ENCODE peak calls at places on chromosome 5, in eight cellular contexts. I is MCF 10A; Q is GM20000; L is HFFc6; O is CD8-positive, alpha-beta T cell; W is tibial nerve; S is foreskin keratinocyte; V is body of pancreas. D is an unnamed sample.

GRCh38 chr5:162107591-162107990 is 40.0 kb downstream of the GABRG2 start:
- DNase-seq in I (no peak), Q (no peak), L (no peak), O (no peak), W (no peak), S (no peak), V (no peak), D (no peak)

GRCh38 chr5:108003178-108003577 is 332.4 kb upstream of the EFNA5 start:
- DNase-seq in I (peak), Q (peak), L (peak), O (no peak), W (no peak), S (peak), V (no peak), D (no peak)

GRCh38 chr5:74042559-74043357 is 416.8 kb downstream of the ARHGEF28 start:
- DNase-seq in I (peak), Q (no peak), L (peak), O (no peak), W (no peak), S (peak), V (no peak), D (no peak)

GRCh38 chr5:82384025-82384750 is 106.0 kb upstream of the RPS23 start:
- DNase-seq in I (no peak), Q (no peak), L (no peak), O (no peak), W (no peak), S (no peak), V (no peak), D (no peak)

GRCh38 chr5:159240301-159240870 is 22.7 kb upstream of the UBLCP1 start:
- DNase-seq in I (peak), Q (no peak), L (peak), O (no peak), W (no peak), S (no peak), V (no peak), D (no peak)

GRCh38 chr5:93604119-93604963 is 21.3 kb downstream of the NR2F1 start:
- DNase-seq in I (no peak), Q (no peak), L (no peak), O (no peak), W (no peak), S (no peak), V (no peak), D (no peak)

GRCh38 chr5:142151436-142152382 is 43.1 kb downstream of the NDFIP1 start:
- DNase-seq in I (peak), Q (peak), L (peak), O (peak), W (peak), S (peak), V (peak), D (no peak)

GRCh38 chr5:61293051-61293450 is 39.0 kb upstream of the ZSWIM6 start:
- DNase-seq in I (no peak), Q (no peak), L (no peak), O (no peak), W (no peak), S (no peak), V (peak), D (no peak)

GRCh38 chr5:133289686-133290367 is 238.0 kb downstream of the HSPA4 start:
- DNase-seq in I (peak), Q (no peak), L (no peak), O (no peak), W (no peak), S (peak), V (no peak), D (no peak)

GRCh38 chr5:21219966-21220365 is 1232.0 kb upstream of the CDH18 start:
- DNase-seq in I (no peak), Q (no peak), L (no peak), O (no peak), W (no peak), S (no peak), V (no peak), D (no peak)

GRCh38 chr5:6419340-6419852 is 29.3 kb upstream of the UBE2QL1 start:
- DNase-seq in I (peak), Q (no peak), L (peak), O (no peak), W (no peak), S (peak), V (no peak), D (no peak)

GRCh38 chr5:161105563-161105962 is 253.6 kb upstream of the ATP10B start:
- DNase-seq in I (peak), Q (no peak), L (no peak), O (no peak), W (no peak), S (no peak), V (no peak), D (no peak)

GRCh38 chr5:93925321-93925720 is 183.9 kb upstream of the POU5F2 start:
- DNase-seq in I (peak), Q (no peak), L (no peak), O (no peak), W (no peak), S (peak), V (no peak), D (no peak)

GRCh38 chr5:121189569-121190305 is 661.9 kb upstream of the FTMT start:
- DNase-seq in I (peak), Q (no peak), L (no peak), O (no peak), W (no peak), S (no peak), V (no peak), D (no peak)

GRCh38 chr5:50800410-50800809 is 134.0 kb downstream of the PARP8 start:
- DNase-seq in I (no peak), Q (no peak), L (no peak), O (no peak), W (no peak), S (no peak), V (no peak), D (no peak)

GRCh38 chr5:109703827-109704226 is 14.1 kb downstream of the MAN2A1 start:
- DNase-seq in I (no peak), Q (no peak), L (no peak), O (no peak), W (no peak), S (no peak), V (no peak), D (no peak)

GRCh38 chr5:102794047-102794446 is 38.9 kb downstream of the PAM start:
- DNase-seq in I (no peak), Q (no peak), L (no peak), O (no peak), W (no peak), S (no peak), V (no peak), D (no peak)

GRCh38 chr5:138275379-138275782 is 960 bp upstream of the GFRA3 start:
- DNase-seq in I (no peak), Q (no peak), L (no peak), O (no peak), W (no peak), S (no peak), V (peak), D (no peak)

GRCh38 chr5:51990661-51991180 is 607.5 kb downstream of the ISL1 start:
- DNase-seq in I (no peak), Q (no peak), L (no peak), O (no peak), W (no peak), S (no peak), V (no peak), D (no peak)

GRCh38 chr5:80905405-80905804 is 54.8 kb upstream of the RASGRF2 start:
- DNase-seq in I (peak), Q (no peak), L (no peak), O (no peak), W (no peak), S (no peak), V (no peak), D (no peak)

GRCh38 chr5:78540335-78541057 is 108.1 kb downstream of the LHFPL2 start:
- DNase-seq in I (no peak), Q (no peak), L (no peak), O (no peak), W (no peak), S (no peak), V (no peak), D (peak)
- TF ChIP-seq CTCF in I (no peak), Q (no peak), L (peak), O (no peak), W (no peak), S (no peak), V (no peak), D (no peak)

GRCh38 chr5:112860929-112861637 is at the start of gene SRP19:
- DNase-seq in I (peak), Q (peak), L (peak), O (peak), W (peak), S (peak), V (peak), D (peak)
- TF ChIP-seq CTCF in I (no peak), Q (no peak), L (no peak), O (no peak), W (no peak), S (no peak), V (no peak), D (no peak)

GRCh38 chr5:131423056-131423455 is 159.2 kb downstream of the CDC42SE2 start:
- DNase-seq in I (peak), Q (no peak), L (no peak), O (no peak), W (no peak), S (no peak), V (no peak), D (no peak)
- TF ChIP-seq CTCF in I (peak), Q (peak), L (peak), O (no peak), W (peak), S (peak), V (no peak), D (peak)

GRCh38 chr5:71455427-71456361 is at the start of gene BDP1:
- DNase-seq in I (peak), Q (peak), L (peak), O (peak), W (peak), S (peak), V (peak), D (peak)
- TF ChIP-seq CTCF in I (no peak), Q (no peak), L (peak), O (peak), W (peak), S (peak), V (no peak), D (peak)

DNA sequence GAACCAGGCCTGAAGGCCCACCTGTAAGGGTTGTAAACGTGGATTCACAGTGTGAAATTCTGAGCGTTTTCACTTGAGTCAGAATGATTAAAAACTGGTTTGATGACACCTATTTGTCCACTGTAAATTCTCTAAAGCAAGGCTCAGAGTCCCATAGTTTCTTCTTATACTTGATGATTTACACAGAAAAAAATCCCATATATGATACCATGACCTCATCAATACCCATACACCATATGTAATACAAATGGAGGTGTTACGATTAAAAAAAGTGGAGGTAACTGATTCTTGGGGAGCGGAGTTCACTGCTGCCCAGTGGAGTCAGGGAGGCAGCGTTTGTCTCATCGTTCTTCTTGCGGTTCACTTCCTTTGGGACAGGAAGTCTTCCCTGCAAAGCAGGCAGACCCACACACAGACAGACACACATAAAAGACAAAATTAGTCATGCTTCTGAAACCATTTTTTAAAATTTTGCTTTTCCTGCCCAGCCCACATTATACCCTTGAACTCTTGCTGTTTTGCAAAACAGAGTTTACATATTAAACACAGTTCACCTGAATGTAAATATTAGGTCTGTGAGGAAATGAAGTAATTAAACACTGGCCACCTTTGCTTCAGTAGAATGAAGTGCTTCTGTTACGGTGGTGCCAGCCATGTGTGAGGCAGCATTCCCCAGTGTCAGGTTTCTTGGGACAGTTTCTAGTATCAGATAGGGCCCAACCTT is 26.2 kb downstream of the NREP start:
- DNase-seq in I (no peak), Q (no peak), L (no peak), O (no peak), W (no peak), S (no peak), V (no peak), D (no peak)
- TF ChIP-seq CTCF in I (no peak), Q (no peak), L (no peak), O (no peak), W (no peak), S (no peak), V (no peak), D (no peak)

DNA sequence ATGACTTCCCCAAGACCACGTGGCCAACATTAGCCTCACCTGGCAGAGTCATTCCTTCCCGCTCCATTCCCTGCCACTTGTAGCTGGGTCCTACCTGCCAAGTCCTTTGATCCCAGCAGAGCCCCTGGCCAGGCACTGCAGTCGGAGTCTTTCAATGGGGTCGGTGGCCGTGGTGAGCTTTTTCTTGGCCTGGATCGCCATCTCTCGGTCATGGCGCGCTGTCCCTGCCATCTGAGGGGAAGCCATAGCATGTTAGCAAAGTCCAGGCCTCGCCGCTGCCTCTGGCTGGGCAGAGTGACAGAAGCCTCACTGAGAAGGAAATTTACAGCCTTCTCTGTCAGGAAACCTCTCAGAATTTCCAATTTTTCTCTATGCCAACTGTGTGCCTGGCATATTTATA is 17.5 kb downstream of the CAPSL start:
- DNase-seq in I (no peak), Q (no peak), L (no peak), O (no peak), W (no peak), S (no peak), V (no peak), D (no peak)
- TF ChIP-seq CTCF in I (no peak), Q (no peak), L (peak), O (no peak), W (no peak), S (no peak), V (no peak), D (no peak)

D was measured in CD14-positive monocyte.